ENCODE peak calls at places on chromosomes 13 and 19, in seven cellular contexts. Z is KG1; P is stimulated activated CD8-positive, alpha-beta memory T cell treated with anti-CD3 and anti-CD28 coated beads, Interleukin-2, amount 100 ng/mL, for 48 hours; J is A549; N is uterus; S is activated T-cell treated with anti-CD3 and anti-CD28 coated beads, Interleukin-2, amount 50 U/mL, for 4 hours; H is heart left ventricle. W is an unnamed sample.
A peak's percentile ranks its signal among the peaks of the same experiment; 100 is the strongest.

GRCh38 chr19:42143341-42144234 is 11.3 kb upstream of the POU2F2 start:
- DNase-seq in Z (no peak), P (no peak), J (peak; percentile 48), N (no peak), S (no peak), H (no peak), W (no peak)

GRCh38 chr13:26529441-26529840 is 28.0 kb upstream of the WASF3 start:
- DNase-seq in Z (peak; percentile 6), P (peak; percentile 3), J (peak; percentile 3), N (no peak), S (no peak), H (peak; percentile 10), W (no peak)

GRCh38 chr13:51838235-51838846 is 6.6 kb downstream of the TMEM272 start:
- DNase-seq in Z (no peak), P (no peak), J (no peak), N (no peak), S (no peak), H (no peak), W (no peak)

GRCh38 chr13:91661692-91662490 is 263.5 kb downstream of the GPC5 start:
- DNase-seq in Z (no peak), P (no peak), J (no peak), N (no peak), S (no peak), H (no peak), W (no peak)

GRCh38 chr19:7351861-7352260 is 3.1 kb downstream of the ARHGEF18 start:
- DNase-seq in Z (no peak), P (no peak), J (no peak), N (no peak), S (no peak), H (no peak), W (no peak)

GRCh38 chr13:74210693-74211393 is 76.6 kb upstream of the KLF12 start:
- DNase-seq in Z (no peak), P (no peak), J (peak; percentile 15), N (no peak), S (no peak), H (no peak), W (peak; percentile 42)

GRCh38 chr13:39110518-39111097 is 72.4 kb downstream of the NHLRC3 start:
- DNase-seq in Z (no peak), P (no peak), J (no peak), N (no peak), S (no peak), H (no peak), W (no peak)

GRCh38 chr13:91516799-91517198 is 118.4 kb downstream of the GPC5 start:
- DNase-seq in Z (no peak), P (no peak), J (no peak), N (no peak), S (no peak), H (no peak), W (no peak)

GRCh38 chr13:58151452-58151851 is 519.9 kb downstream of the PCDH17 start:
- DNase-seq in Z (no peak), P (no peak), J (no peak), N (no peak), S (no peak), H (no peak), W (no peak)

GRCh38 chr13:51125495-51126226 is 14.6 kb upstream of the C13orf42 start:
- DNase-seq in Z (peak; percentile 10), P (peak; percentile 26), J (peak; percentile 69), N (peak; percentile 35), S (no peak), H (peak; percentile 38), W (peak; percentile 21)